ENCODE peak calls at places on chromosomes 6 and 20, in five cellular contexts. O, Y, K, U and M are unnamed samples.

GRCh38 chr6:53718597-53719460 is 53.3 kb upstream of the KLHL31 start:
- DNase-seq in Y (no peak), K (peak; percentile 85), U (peak; percentile 28), O (peak; percentile 77), M (no peak)

GRCh38 chr20:2217857-2218529 is 77.8 kb upstream of the TGM3 start:
- DNase-seq in K (no peak), O (no peak), Y (no peak), U (no peak), M (no peak)

GRCh38 chr20:645318-646106 is 7.5 kb downstream of the SRXN1 start:
- DNase-seq in U (peak; percentile 89), Y (peak; percentile 30), K (peak; percentile 78), O (peak; percentile 89), M (peak; percentile 92)

GRCh38 chr6:40960784-40961430 is 78.1 kb downstream of the UNC5CL start:
- DNase-seq in K (no peak), Y (no peak), O (no peak), U (no peak), M (no peak)

GRCh38 chr20:4795394-4795793 is 73.7 kb downstream of the PRND start:
- DNase-seq in U (no peak), O (peak; percentile 54), K (peak; percentile 66), Y (no peak), M (no peak)

GRCh38 chr6:109081026-109081425 is 13.6 kb downstream of the SESN1 start:
- DNase-seq in O (no peak), K (no peak), U (no peak), Y (no peak), M (no peak)

GRCh38 chr6:56259682-56260081 is 12.3 kb upstream of the COL21A1 start:
- DNase-seq in Y (no peak), U (no peak), O (no peak), K (peak; percentile 84), M (no peak)

GRCh38 chr6:73452107-73452461 is at the start of gene CGAS:
- DNase-seq in K (peak; percentile 51), O (peak; percentile 81), Y (peak; percentile 27), U (no peak), M (peak; percentile 18)

GRCh38 chr6:142966294-142966693 is 21.3 kb upstream of the HIVEP2 start:
- DNase-seq in U (no peak), O (no peak), K (no peak), Y (no peak), M (no peak)

GRCh38 chr6:136826216-136826615 is 3.8 kb downstream of the PEX7 start:
- DNase-seq in K (no peak), U (no peak), O (no peak), Y (no peak), M (no peak)

GRCh38 chr6:168699631-168700315 is 258.8 kb downstream of the SMOC2 start:
- DNase-seq in K (no peak), U (no peak), Y (peak; percentile 22), O (no peak), M (no peak)

GRCh38 chr6:56843476-56844349 is 111.2 kb upstream of the BEND6 start:
- DNase-seq in K (peak; percentile 80), Y (no peak), U (peak; percentile 78), O (peak; percentile 87), M (peak; percentile 89)

GRCh38 chr20:15945301-15945700 is 627.9 kb downstream of the KIF16B start:
- DNase-seq in Y (no peak), U (no peak), O (no peak), K (peak; percentile 18), M (no peak)

GRCh38 chr20:49187330-49188100 is 619 bp downstream of the STAU1 start:
- DNase-seq in Y (no peak), K (peak; percentile 18), O (peak; percentile 64), U (no peak), M (no peak)

GRCh38 chr6:968791-969190 is 275.9 kb upstream of the EXOC2 start:
- DNase-seq in U (no peak), O (no peak), K (no peak), Y (no peak), M (no peak)

GRCh38 chr6:148435386-148435785 is 92.7 kb downstream of the SASH1 start:
- DNase-seq in U (no peak), K (peak; percentile 84), Y (no peak), O (no peak), M (no peak)

GRCh38 chr6:29992792-29993191 is 50.5 kb downstream of the HLA-A start:
- DNase-seq in U (no peak), Y (no peak), K (no peak), O (no peak), M (no peak)

GRCh38 chr6:69044534-69044933 is 409.5 kb downstream of the ADGRB3 start:
- DNase-seq in O (no peak), K (peak; percentile 28), Y (no peak), U (no peak), M (no peak)

GRCh38 chr6:2353412-2354137 is 108.2 kb upstream of the GMDS start:
- DNase-seq in U (peak; percentile 71), K (peak; percentile 91), O (peak; percentile 57), Y (peak; percentile 58), M (peak; percentile 70)

GRCh38 chr6:106789436-106790145 is 160.2 kb downstream of the QRSL1 start:
- DNase-seq in U (no peak), K (no peak), Y (no peak), O (no peak), M (no peak)

GRCh38 chr6:31587791-31588777 is 2.0 kb downstream of the LST1 start:
- DNase-seq in U (no peak), K (no peak), O (no peak), Y (no peak), M (no peak)

GRCh38 chr6:134061440-134061839 is 9.0 kb upstream of the SLC2A12 start:
- DNase-seq in Y (no peak), U (no peak), O (no peak), K (no peak), M (peak; percentile 66)

GRCh38 chr6:10033223-10033829 is 381.5 kb downstream of the TFAP2A start:
- DNase-seq in K (no peak), O (no peak), U (no peak), Y (no peak), M (no peak)

GRCh38 chr6:130931683-130932082 is 104.5 kb downstream of the SMLR1 start:
- DNase-seq in U (no peak), Y (no peak), K (no peak), O (no peak), M (no peak)

GRCh38 chr20:13207016-13207415 is 14.1 kb upstream of the ISM1 start:
- DNase-seq in K (no peak), O (no peak), U (no peak), Y (no peak), M (no peak)

GRCh38 chr6:18477301-18477941 is 90.3 kb downstream of the RNF144B start:
- DNase-seq in U (no peak), K (peak; percentile 13), O (no peak), Y (no peak), M (no peak)

GRCh38 chr6:130216630-130217029 is 6.1 kb downstream of the SAMD3 start:
- DNase-seq in O (no peak), K (no peak), Y (no peak), U (no peak), M (no peak)

GRCh38 chr6:43687437-43688347 is at the start of gene MRPS18A:
- DNase-seq in Y (peak; percentile 73), O (peak; percentile 90), K (peak; percentile 70), U (peak; percentile 79), M (peak; percentile 85)

GRCh38 chr20:34299925-34300806 is 3.0 kb downstream of the AHCY start:
- DNase-seq in U (no peak), K (peak; percentile 30), O (no peak), Y (no peak), M (no peak)

GRCh38 chr20:62473717-62474584 is 1.8 kb downstream of the GATA5 start:
- DNase-seq in O (no peak), Y (no peak), K (no peak), U (peak; percentile 75), M (peak; percentile 67)

GRCh38 chr20:63064745-63065711 is 58.3 kb upstream of the BHLHE23 start:
- DNase-seq in K (no peak), Y (no peak), U (no peak), O (no peak), M (peak; percentile 12)

GRCh38 chr20:38340693-38341092 is 5.6 kb upstream of the LBP start:
- DNase-seq in Y (no peak), U (no peak), K (no peak), O (no peak), M (no peak)

GRCh38 chr20:38342196-38342595 is 4.1 kb upstream of the LBP start:
- DNase-seq in K (no peak), U (no peak), Y (no peak), O (no peak), M (no peak)

GRCh38 chr20:38339993-38340392 is 6.3 kb upstream of the LBP start:
- DNase-seq in Y (no peak), O (no peak), U (no peak), K (no peak), M (no peak)

GRCh38 chr20:38337561-38338140 is 8.6 kb upstream of the LBP start:
- DNase-seq in U (peak; percentile 53), Y (no peak), K (no peak), O (no peak), M (peak; percentile 75)

GRCh38 chr20:38338849-38339520 is 7.3 kb upstream of the LBP start:
- DNase-seq in Y (no peak), O (no peak), K (peak; percentile 56), U (no peak), M (no peak)
- TF ChIP-seq CTCF in Y (peak; percentile 14), O (no peak), K (peak; percentile 60), U (peak; percentile 11), M (no peak)

GRCh38 chr6:88899569-88900316 is 63.7 kb downstream of the RNGTT start:
- DNase-seq in K (no peak), O (no peak), Y (no peak), U (no peak), M (no peak)
- TF ChIP-seq CTCF in K (peak; percentile 36), O (no peak), Y (no peak), U (peak; percentile 7), M (peak; percentile 43)

GRCh38 chr20:24106155-24106800 is 117.7 kb upstream of the GGTLC1 start:
- DNase-seq in K (no peak), O (no peak), U (no peak), Y (no peak), M (no peak)

GRCh38 chr20:24109537-24109936 is 121.0 kb upstream of the GGTLC1 start:
- DNase-seq in U (no peak), K (no peak), O (no peak), Y (no peak), M (no peak)

GRCh38 chr20:24111858-24112257 is 123.3 kb upstream of the GGTLC1 start:
- DNase-seq in Y (no peak), K (no peak), U (no peak), O (no peak), M (no peak)

GRCh38 chr20:24106801-24107158 is 118.2 kb upstream of the GGTLC1 start:
- DNase-seq in K (no peak), Y (no peak), O (no peak), U (no peak), M (no peak)

GRCh38 chr20:24109008-24109407 is 120.4 kb upstream of the GGTLC1 start:
- DNase-seq in K (no peak), U (no peak), Y (no peak), O (no peak), M (no peak)
- TF ChIP-seq CTCF in K (no peak), U (no peak), Y (no peak), O (no peak), M (no peak)

DNA sequence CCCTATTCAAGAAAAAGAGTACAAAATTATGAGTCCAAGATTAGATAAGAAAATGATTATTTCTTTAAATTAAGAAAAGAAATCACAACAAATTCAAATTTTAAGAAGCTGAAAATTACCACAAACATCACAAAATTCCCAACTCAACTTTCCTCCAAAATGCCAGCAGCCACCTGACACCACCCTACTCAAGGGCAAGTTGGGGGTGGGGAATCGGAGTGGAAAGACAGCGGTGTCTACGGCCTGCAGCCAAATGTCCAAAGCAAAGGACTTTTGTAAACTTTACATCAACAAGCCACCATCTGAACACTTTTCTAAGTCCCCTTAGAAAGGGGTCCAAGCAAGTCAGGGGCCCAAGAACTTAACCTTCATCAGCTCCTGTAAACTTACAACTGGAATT is 1.6 kb upstream of the EYA2 start:
- DNase-seq in Y (no peak), U (no peak), O (no peak), K (no peak), M (no peak)
- TF ChIP-seq CTCF in Y (no peak), U (no peak), O (no peak), K (no peak), M (no peak)